ENCODE peak calls at places on chromosomes 4 and X, in nine cellular contexts. M is lower leg skin, T is brain microvascular endothelial cell, X is fibroblast of mammary gland, K is HCT116, L is ovary, H is mammary epithelial cell, U is mesothelial cell of epicardium, V is colonic mucosa. C is an unnamed sample.

GRCh38 chr4:112167790-112168189 is 22.5 kb downstream of the FAM241A start:
- DNase-seq in M (no peak), T (no peak), X (no peak), K (no peak), L (no peak), H (peak; percentile 87), U (no peak), V (no peak), C (no peak)

GRCh38 chr4:95985051-95985450 is 145.2 kb downstream of the PDHA2 start:
- DNase-seq in M (no peak), T (no peak), X (no peak), K (no peak), L (no peak), H (no peak), U (no peak), V (no peak), C (no peak)

GRCh38 chr4:55545681-55546632 is 752 bp downstream of the CLOCK start:
- DNase-seq in M (peak; percentile 94), T (peak; percentile 47), X (peak; percentile 63), K (peak; percentile 34), L (peak; percentile 86), H (peak; percentile 75), U (peak; percentile 77), V (peak; percentile 81), C (peak; percentile 71)

GRCh38 chr4:35925806-35926205 is 318.5 kb downstream of the ARAP2 start:
- DNase-seq in M (no peak), T (no peak), X (no peak), K (no peak), L (no peak), H (no peak), U (no peak), V (no peak), C (no peak)

GRCh38 chr4:120694973-120695372 is 227.6 kb downstream of the PRDM5 start:
- DNase-seq in M (no peak), T (peak; percentile 62), X (peak; percentile 89), K (peak; percentile 56), L (peak; percentile 18), H (peak; percentile 75), U (no peak), V (peak; percentile 68), C (peak; percentile 6)

GRCh38 chr4:86223472-86223871 is 136.4 kb downstream of the MAPK10 start:
- DNase-seq in M (no peak), T (peak; percentile 54), X (peak; percentile 63), K (peak; percentile 66), L (no peak), H (peak; percentile 19), U (no peak), V (no peak), C (peak; percentile 49)

GRCh38 chr4:155025762-155026457 is 182.5 kb upstream of the NPY2R start:
- DNase-seq in M (no peak), T (peak; percentile 66), X (peak; percentile 25), K (peak; percentile 65), L (no peak), H (peak; percentile 36), U (peak; percentile 53), V (peak; percentile 66), C (peak; percentile 36)

GRCh38 chr4:151276787-151277557 is at the start of gene PRSS48:
- DNase-seq in M (no peak), T (peak; percentile 47), X (peak; percentile 54), K (peak; percentile 34), L (peak; percentile 52), H (peak; percentile 42), U (peak; percentile 76), V (peak; percentile 80), C (peak; percentile 73)

GRCh38 chrX:906586-906985 is 276.0 kb downstream of the SHOX start:
- DNase-seq in M (no peak), T (no peak), X (no peak), K (no peak), L (no peak), H (no peak), U (peak; percentile 6), V (no peak), C (no peak)

GRCh38 chr4:56689231-56689630 is 8.1 kb upstream of the HOPX start:
- DNase-seq in M (no peak), T (no peak), X (no peak), K (no peak), L (no peak), H (no peak), U (no peak), V (no peak), C (no peak)

GRCh38 chrX:72100824-72101351 is 30.8 kb downstream of the RTL5 start:
- DNase-seq in M (peak; percentile 84), T (no peak), X (no peak), K (no peak), L (no peak), H (no peak), U (no peak), V (no peak), C (no peak)

GRCh38 chrX:153969904-153970397 is 1.7 kb downstream of the HCFC1 start:
- DNase-seq in M (peak; percentile 88), T (no peak), X (peak; percentile 26), K (no peak), L (peak; percentile 74), H (peak; percentile 20), U (peak; percentile 61), V (no peak), C (no peak)

GRCh38 chr4:89230271-89230670 is 77.3 kb downstream of the GPRIN3 start:
- DNase-seq in M (no peak), T (no peak), X (no peak), K (no peak), L (no peak), H (no peak), U (no peak), V (no peak), C (no peak)

GRCh38 chr4:68873218-68873502 is 57.4 kb downstream of the UGT2B10 start:
- DNase-seq in M (no peak), T (no peak), X (no peak), K (no peak), L (no peak), H (no peak), U (no peak), V (no peak), C (no peak)

GRCh38 chr4:8392591-8393190 is 47.8 kb downstream of the ACOX3 start:
- DNase-seq in M (no peak), T (no peak), X (peak; percentile 17), K (no peak), L (no peak), H (no peak), U (no peak), V (no peak), C (no peak)

GRCh38 chr4:38663021-38663800 is 788 bp upstream of the KLF3 start:
- DNase-seq in M (no peak), T (no peak), X (no peak), K (no peak), L (peak; percentile 78), H (no peak), U (peak; percentile 86), V (peak; percentile 45), C (no peak)

GRCh38 chr4:185504098-185505047 is 30.9 kb downstream of the PDLIM3 start:
- DNase-seq in M (no peak), T (peak; percentile 75), X (no peak), K (peak; percentile 74), L (peak; percentile 80), H (no peak), U (no peak), V (peak; percentile 77), C (no peak)

GRCh38 chr4:78779280-78779679 is 3.1 kb downstream of the BMP2K start:
- DNase-seq in M (no peak), T (no peak), X (peak; percentile 42), K (no peak), L (no peak), H (no peak), U (no peak), V (no peak), C (no peak)

GRCh38 chrX:9997524-9997923 is 30.4 kb downstream of the CLDN34 start:
- DNase-seq in M (no peak), T (no peak), X (no peak), K (no peak), L (no peak), H (no peak), U (no peak), V (no peak), C (no peak)

GRCh38 chrX:19725545-19726102 is 161.8 kb downstream of the SH3KBP1 start:
- DNase-seq in M (no peak), T (no peak), X (no peak), K (no peak), L (no peak), H (peak; percentile 82), U (no peak), V (no peak), C (peak; percentile 31)
- TF ChIP-seq CTCF in M (no peak), T (no peak), X (no peak), K (no peak), L (no peak), H (no peak), U (no peak), V (no peak), C (no peak)

GRCh38 chr4:61541474-61541873 is 341.3 kb downstream of the ADGRL3 start:
- DNase-seq in M (no peak), T (no peak), X (no peak), K (no peak), L (no peak), H (no peak), U (no peak), V (no peak), C (no peak)
- TF ChIP-seq CTCF in M (no peak), T (no peak), X (no peak), K (no peak), L (no peak), H (peak; percentile 50), U (no peak), V (no peak), C (no peak)

DNA sequence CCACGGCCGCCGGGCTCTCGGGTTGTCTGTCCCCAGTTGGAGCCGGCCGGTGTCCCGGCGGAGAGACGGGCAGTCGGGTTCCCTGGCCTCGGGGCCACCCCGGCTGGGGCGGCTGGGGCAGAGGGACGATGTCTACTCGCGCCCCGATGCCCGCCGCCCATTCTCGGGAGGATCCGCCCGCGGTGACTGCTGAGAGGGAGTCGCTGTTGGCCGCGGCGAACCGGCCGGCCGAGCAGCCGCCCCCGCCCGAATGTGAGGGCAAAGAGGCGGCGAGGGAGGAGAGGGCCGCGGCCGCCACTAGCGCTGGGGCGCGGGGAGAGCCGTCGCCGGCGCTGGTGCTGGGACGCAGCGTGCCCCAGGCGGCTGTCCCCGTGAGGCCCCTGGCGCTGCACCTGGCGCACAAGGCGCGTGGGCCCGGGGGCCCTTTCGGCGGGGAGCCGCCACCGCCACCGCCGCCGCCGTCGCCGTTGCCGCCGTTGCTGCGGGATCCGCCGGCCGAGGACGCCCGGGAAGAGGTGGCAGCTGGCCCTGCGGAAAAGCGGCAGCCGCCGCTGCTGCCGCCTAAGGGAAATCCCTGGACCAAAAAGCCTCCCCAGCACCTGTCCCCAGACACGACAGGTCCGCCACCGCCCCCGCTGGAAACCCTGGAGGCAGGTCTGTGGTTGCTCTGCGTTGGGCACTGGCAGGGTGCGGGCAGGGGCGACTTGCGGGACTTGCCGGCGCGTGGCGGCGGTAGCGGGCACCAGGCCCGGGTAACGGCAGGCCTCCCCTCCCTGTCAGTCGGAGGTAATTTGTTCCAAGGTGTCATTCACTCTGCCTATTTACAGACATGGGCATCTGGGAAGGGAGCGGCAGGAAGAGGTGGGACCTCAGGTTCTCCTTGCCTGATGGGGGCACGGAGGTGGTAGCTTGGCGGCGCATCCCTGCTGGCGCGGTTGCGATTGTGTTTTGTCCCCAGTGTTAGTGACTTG is 739 bp downstream of the LARP1B start:
- DNase-seq in M (peak; percentile 89), T (peak; percentile 24), X (peak; percentile 20), K (peak; percentile 43), L (peak; percentile 57), H (peak; percentile 69), U (peak; percentile 68), V (peak; percentile 87), C (peak; percentile 69)
- TF ChIP-seq CTCF in M (no peak), T (peak; percentile 21), X (no peak), K (no peak), L (no peak), H (peak; percentile 35), U (no peak), V (no peak), C (no peak)

GRCh38 chrX:30060718-30061117 is 154.6 kb upstream of the MAGEB2 start:
- DNase-seq in M (no peak), T (peak; percentile 8), X (peak; percentile 8), K (peak; percentile 6), L (no peak), H (peak; percentile 1), U (no peak), V (no peak), C (peak; percentile 18)
- TF ChIP-seq CTCF in M (no peak), T (peak; percentile 64), X (peak; percentile 46), K (peak; percentile 54), L (no peak), H (peak; percentile 69), U (no peak), V (no peak), C (no peak)